ENCODE peak calls at places on chromosome 21, in six cellular contexts. One of them, this sample, is unnamed.

GRCh38 chr21:38777521-38777920 is 28.2 kb upstream of the ETS2 start:
- DNase-seq in heart right ventricle: no peak
- DNase-seq in OCI-LY7: peak; percentile 17
- DNase-seq in transverse colon: no peak
- DNase-seq in left ventricle myocardium inferior: no peak
- DNase-seq in PC-3: no peak
- DNase-seq in this sample: no peak

GRCh38 chr21:15061284-15061683 is 3.5 kb downstream of the NRIP1 start:
- DNase-seq in heart right ventricle: no peak
- DNase-seq in OCI-LY7: no peak
- DNase-seq in transverse colon: no peak
- DNase-seq in left ventricle myocardium inferior: no peak
- DNase-seq in PC-3: no peak
- DNase-seq in this sample: no peak

GRCh38 chr21:32807717-32808380 is 36.3 kb upstream of the PAXBP1 start:
- DNase-seq in heart right ventricle: no peak
- DNase-seq in OCI-LY7: no peak
- DNase-seq in transverse colon: peak; percentile 20
- DNase-seq in left ventricle myocardium inferior: no peak
- DNase-seq in PC-3: peak; percentile 25
- DNase-seq in this sample: no peak

GRCh38 chr21:25296239-25296638 is 311.0 kb downstream of the MRPL39 start:
- DNase-seq in heart right ventricle: no peak
- DNase-seq in OCI-LY7: peak; percentile 0
- DNase-seq in transverse colon: no peak
- DNase-seq in left ventricle myocardium inferior: no peak
- DNase-seq in PC-3: no peak
- DNase-seq in this sample: no peak

GRCh38 chr21:36104306-36105300 is 30.3 kb upstream of the CBR3 start:
- DNase-seq in heart right ventricle: peak; percentile 21
- DNase-seq in OCI-LY7: no peak
- DNase-seq in transverse colon: peak; percentile 34
- DNase-seq in left ventricle myocardium inferior: peak; percentile 46
- DNase-seq in PC-3: peak; percentile 77
- DNase-seq in this sample: no peak

GRCh38 chr21:24759348-24760118 is 847.7 kb downstream of the MRPL39 start:
- DNase-seq in heart right ventricle: no peak
- DNase-seq in OCI-LY7: no peak
- DNase-seq in transverse colon: no peak
- DNase-seq in left ventricle myocardium inferior: no peak
- DNase-seq in PC-3: peak; percentile 40
- DNase-seq in this sample: no peak

GRCh38 chr21:17461014-17461413 is 51.8 kb upstream of the CXADR start:
- DNase-seq in heart right ventricle: peak; percentile 69
- DNase-seq in OCI-LY7: no peak
- DNase-seq in transverse colon: no peak
- DNase-seq in left ventricle myocardium inferior: no peak
- DNase-seq in PC-3: peak; percentile 31
- DNase-seq in this sample: no peak

GRCh38 chr21:16195476-16195875 is 465.7 kb downstream of the USP25 start:
- DNase-seq in heart right ventricle: no peak
- DNase-seq in OCI-LY7: no peak
- DNase-seq in transverse colon: no peak
- DNase-seq in left ventricle myocardium inferior: no peak
- DNase-seq in PC-3: no peak
- DNase-seq in this sample: no peak

GRCh38 chr21:46456750-46457149 is 1.9 kb upstream of the DIP2A start:
- DNase-seq in heart right ventricle: no peak
- DNase-seq in OCI-LY7: no peak
- DNase-seq in transverse colon: no peak
- DNase-seq in left ventricle myocardium inferior: no peak
- DNase-seq in PC-3: no peak
- DNase-seq in this sample: no peak

GRCh38 chr21:43957128-43957571 is 55.0 kb upstream of the TRAPPC10 start:
- DNase-seq in heart right ventricle: no peak
- DNase-seq in OCI-LY7: no peak
- DNase-seq in transverse colon: no peak
- DNase-seq in left ventricle myocardium inferior: no peak
- DNase-seq in PC-3: no peak
- DNase-seq in this sample: no peak

GRCh38 chr21:18411565-18411964 is 8.0 kb upstream of the TMPRSS15 start:
- DNase-seq in heart right ventricle: no peak
- DNase-seq in OCI-LY7: no peak
- DNase-seq in transverse colon: no peak
- DNase-seq in left ventricle myocardium inferior: no peak
- DNase-seq in PC-3: no peak
- DNase-seq in this sample: no peak

GRCh38 chr21:33026878-33027400 is 1.2 kb downstream of the OLIG2 start:
- DNase-seq in heart right ventricle: no peak
- DNase-seq in OCI-LY7: no peak
- DNase-seq in transverse colon: no peak
- DNase-seq in left ventricle myocardium inferior: no peak
- DNase-seq in PC-3: no peak
- DNase-seq in this sample: no peak

GRCh38 chr21:43657355-43658093 is 1.8 kb downstream of the HSF2BP start:
- DNase-seq in heart right ventricle: peak; percentile 47
- DNase-seq in OCI-LY7: no peak
- DNase-seq in transverse colon: no peak
- DNase-seq in left ventricle myocardium inferior: peak; percentile 35
- DNase-seq in PC-3: no peak
- DNase-seq in this sample: no peak

GRCh38 chr21:34642211-34643075 is 26.4 kb upstream of the CLIC6 start:
- DNase-seq in heart right ventricle: no peak
- DNase-seq in OCI-LY7: peak; percentile 68
- DNase-seq in transverse colon: no peak
- DNase-seq in left ventricle myocardium inferior: no peak
- DNase-seq in PC-3: peak; percentile 7
- DNase-seq in this sample: no peak

GRCh38 chr21:39867198-39867650 is at the start of gene PCP4:
- DNase-seq in heart right ventricle: peak; percentile 10
- DNase-seq in OCI-LY7: peak; percentile 39
- DNase-seq in transverse colon: peak; percentile 45
- DNase-seq in left ventricle myocardium inferior: no peak
- DNase-seq in PC-3: peak; percentile 74
- DNase-seq in this sample: no peak

GRCh38 chr21:21247441-21247840 is 249.2 kb downstream of the NCAM2 start:
- DNase-seq in heart right ventricle: no peak
- DNase-seq in OCI-LY7: no peak
- DNase-seq in transverse colon: no peak
- DNase-seq in left ventricle myocardium inferior: no peak
- DNase-seq in PC-3: peak; percentile 50
- DNase-seq in this sample: no peak

GRCh38 chr21:20997308-20997632 is 939 bp upstream of the NCAM2 start:
- DNase-seq in heart right ventricle: no peak
- DNase-seq in OCI-LY7: no peak
- DNase-seq in transverse colon: no peak
- DNase-seq in left ventricle myocardium inferior: no peak
- DNase-seq in PC-3: no peak
- DNase-seq in this sample: no peak

GRCh38 chr21:39315603-39316002 is 2.2 kb upstream of the BRWD1 start:
- DNase-seq in heart right ventricle: no peak
- DNase-seq in OCI-LY7: peak; percentile 19
- DNase-seq in transverse colon: no peak
- DNase-seq in left ventricle myocardium inferior: no peak
- DNase-seq in PC-3: no peak
- DNase-seq in this sample: no peak

GRCh38 chr21:30083120-30083945 is 83.3 kb downstream of the CLDN17 start:
- DNase-seq in heart right ventricle: no peak
- DNase-seq in OCI-LY7: no peak
- DNase-seq in transverse colon: no peak
- DNase-seq in left ventricle myocardium inferior: no peak
- DNase-seq in PC-3: no peak
- DNase-seq in this sample: no peak
- H3K27ac ChIP-seq in heart right ventricle: no peak overlapping the region
- H3K27ac ChIP-seq in OCI-LY7: no peak overlapping the region
- H3K27ac ChIP-seq in transverse colon: no peak overlapping the region
- H3K27ac ChIP-seq in left ventricle myocardium inferior: no peak overlapping the region
- H3K27ac ChIP-seq in PC-3: no peak overlapping the region
- H3K27ac ChIP-seq in this sample: no peak overlapping the region

GRCh38 chr21:45300786-45301520 is 13.3 kb upstream of the POFUT2 start:
- DNase-seq in heart right ventricle: no peak
- DNase-seq in OCI-LY7: no peak
- DNase-seq in transverse colon: no peak
- DNase-seq in left ventricle myocardium inferior: peak; percentile 22
- DNase-seq in PC-3: no peak
- DNase-seq in this sample: no peak
- H3K27ac ChIP-seq in heart right ventricle: peak overlapping the region; percentile 91
- H3K27ac ChIP-seq in OCI-LY7: no peak overlapping the region
- H3K27ac ChIP-seq in transverse colon: peak overlapping the region; percentile 84
- H3K27ac ChIP-seq in left ventricle myocardium inferior: peak overlapping the region; percentile 94
- H3K27ac ChIP-seq in PC-3: no peak overlapping the region
- H3K27ac ChIP-seq in this sample: peak overlapping the region; percentile 83

GRCh38 chr21:41786521-41786987 is 19.7 kb upstream of the RIPK4 start:
- DNase-seq in heart right ventricle: no peak
- DNase-seq in OCI-LY7: no peak
- DNase-seq in transverse colon: no peak
- DNase-seq in left ventricle myocardium inferior: no peak
- DNase-seq in PC-3: peak; percentile 99
- DNase-seq in this sample: no peak
- H3K27ac ChIP-seq in heart right ventricle: no peak overlapping the region
- H3K27ac ChIP-seq in OCI-LY7: no peak overlapping the region
- H3K27ac ChIP-seq in transverse colon: no peak overlapping the region
- H3K27ac ChIP-seq in left ventricle myocardium inferior: no peak overlapping the region
- H3K27ac ChIP-seq in PC-3: peak overlapping the region; percentile 97
- H3K27ac ChIP-seq in this sample: no peak overlapping the region

GRCh38 chr21:37383784-37384311 is 17.3 kb downstream of the DYRK1A start:
- DNase-seq in heart right ventricle: no peak
- DNase-seq in OCI-LY7: no peak
- DNase-seq in transverse colon: no peak
- DNase-seq in left ventricle myocardium inferior: no peak
- DNase-seq in PC-3: no peak
- DNase-seq in this sample: no peak

GRCh38 chr21:37378700-37379139 is 12.1 kb downstream of the DYRK1A start:
- DNase-seq in heart right ventricle: no peak
- DNase-seq in OCI-LY7: no peak
- DNase-seq in transverse colon: no peak
- DNase-seq in left ventricle myocardium inferior: no peak
- DNase-seq in PC-3: no peak
- DNase-seq in this sample: no peak

GRCh38 chr21:37383066-37383465 is 16.5 kb downstream of the DYRK1A start:
- DNase-seq in heart right ventricle: no peak
- DNase-seq in OCI-LY7: peak; percentile 10
- DNase-seq in transverse colon: no peak
- DNase-seq in left ventricle myocardium inferior: no peak
- DNase-seq in PC-3: no peak
- DNase-seq in this sample: no peak

GRCh38 chr21:37381883-37382585 is 15.5 kb downstream of the DYRK1A start:
- DNase-seq in heart right ventricle: no peak
- DNase-seq in OCI-LY7: no peak
- DNase-seq in transverse colon: no peak
- DNase-seq in left ventricle myocardium inferior: no peak
- DNase-seq in PC-3: peak; percentile 56
- DNase-seq in this sample: no peak

DNA sequence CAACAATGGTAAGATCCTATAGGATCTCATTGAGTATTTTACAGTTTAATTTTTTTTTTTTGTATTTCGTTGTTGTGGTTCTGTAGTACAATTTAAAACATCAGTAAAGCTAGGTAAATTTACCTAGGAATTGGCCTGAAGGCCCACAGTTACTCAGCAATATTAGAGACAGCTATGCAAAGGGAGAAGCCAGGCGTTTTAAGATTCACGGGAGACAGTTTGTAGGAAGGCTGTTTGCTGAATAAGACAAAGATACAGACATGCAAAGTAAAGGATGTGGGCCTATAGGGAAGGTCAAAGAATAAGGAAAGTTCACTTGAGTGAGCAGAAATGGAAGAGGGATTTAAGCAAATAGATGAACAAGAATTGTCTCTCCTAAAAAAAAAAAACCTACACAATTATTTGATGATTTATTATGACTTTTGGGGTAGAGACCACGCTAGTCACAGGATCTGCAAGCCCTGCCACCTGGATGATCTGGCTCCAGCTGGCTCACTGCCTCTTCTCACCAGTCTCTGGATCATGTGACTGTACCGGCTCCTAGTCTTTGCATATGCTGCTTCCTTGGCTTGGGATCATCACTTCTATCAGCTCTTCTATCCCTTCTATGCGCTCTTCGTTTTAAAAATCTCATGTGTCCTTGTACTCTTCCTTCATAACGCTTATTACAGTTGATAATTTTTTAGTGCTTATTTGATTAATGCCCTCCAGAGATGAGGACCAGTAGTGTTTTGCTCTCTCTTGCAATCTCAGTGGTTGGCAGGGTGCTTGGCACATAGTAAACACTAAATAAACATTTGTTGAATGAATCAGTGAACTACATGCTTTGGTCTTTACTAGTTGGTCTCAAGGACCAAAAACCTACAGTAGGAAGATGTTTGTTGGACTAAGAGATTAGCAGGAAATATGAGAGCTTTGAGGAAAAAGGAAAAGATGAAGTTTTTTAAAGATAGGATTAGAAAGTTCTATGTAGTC is 14.1 kb downstream of the DYRK1A start:
- DNase-seq in heart right ventricle: peak; percentile 28
- DNase-seq in OCI-LY7: no peak
- DNase-seq in transverse colon: no peak
- DNase-seq in left ventricle myocardium inferior: no peak
- DNase-seq in PC-3: peak; percentile 64
- DNase-seq in this sample: no peak
- H3K27ac ChIP-seq in heart right ventricle: no peak overlapping the region
- H3K27ac ChIP-seq in OCI-LY7: no peak overlapping the region
- H3K27ac ChIP-seq in transverse colon: no peak overlapping the region
- H3K27ac ChIP-seq in left ventricle myocardium inferior: peak overlapping the region; percentile 54
- H3K27ac ChIP-seq in PC-3: peak overlapping the region; percentile 68
- H3K27ac ChIP-seq in this sample: peak overlapping the region; percentile 76

GRCh38 chr21:28633803-28634572 is 358.7 kb downstream of the LTN1 start:
- DNase-seq in heart right ventricle: peak; percentile 68
- DNase-seq in OCI-LY7: no peak
- DNase-seq in transverse colon: no peak
- DNase-seq in left ventricle myocardium inferior: peak; percentile 29
- DNase-seq in PC-3: peak; percentile 91
- DNase-seq in this sample: no peak

GRCh38 chr21:28635541-28635940 is 357.1 kb downstream of the LTN1 start:
- DNase-seq in heart right ventricle: no peak
- DNase-seq in OCI-LY7: no peak
- DNase-seq in transverse colon: no peak
- DNase-seq in left ventricle myocardium inferior: no peak
- DNase-seq in PC-3: peak; percentile 12
- DNase-seq in this sample: no peak

GRCh38 chr21:28627691-28628090 is 365.0 kb downstream of the LTN1 start:
- DNase-seq in heart right ventricle: no peak
- DNase-seq in OCI-LY7: no peak
- DNase-seq in transverse colon: no peak
- DNase-seq in left ventricle myocardium inferior: no peak
- DNase-seq in PC-3: no peak
- DNase-seq in this sample: no peak

GRCh38 chr21:28636988-28637691 is 355.5 kb downstream of the LTN1 start:
- DNase-seq in heart right ventricle: no peak
- DNase-seq in OCI-LY7: no peak
- DNase-seq in transverse colon: no peak
- DNase-seq in left ventricle myocardium inferior: no peak
- DNase-seq in PC-3: peak; percentile 96
- DNase-seq in this sample: no peak

GRCh38 chr21:28632718-28633408 is 359.8 kb downstream of the LTN1 start:
- DNase-seq in heart right ventricle: no peak
- DNase-seq in OCI-LY7: no peak
- DNase-seq in transverse colon: no peak
- DNase-seq in left ventricle myocardium inferior: no peak
- DNase-seq in PC-3: peak; percentile 70
- DNase-seq in this sample: no peak
- H3K27ac ChIP-seq in heart right ventricle: peak overlapping the region; percentile 72
- H3K27ac ChIP-seq in OCI-LY7: no peak overlapping the region
- H3K27ac ChIP-seq in transverse colon: peak overlapping the region; percentile 2
- H3K27ac ChIP-seq in left ventricle myocardium inferior: peak overlapping the region; percentile 83
- H3K27ac ChIP-seq in PC-3: peak overlapping the region; percentile 97
- H3K27ac ChIP-seq in this sample: peak overlapping the region; percentile 60

This sample was measured in gastrocnemius medialis.